ENCODE peak calls at places on chromosomes 4 and X, in eight cellular contexts. One of them, this sample, is unnamed.

GRCh38 chr4:16931906-16932305 is 33.5 kb upstream of the LDB2 start:
- DNase-seq in SHP77: no peak
- DNase-seq in hepatic stellate cell: peak
- DNase-seq in kidney: no peak
- DNase-seq in fibroblast of the aortic adventitia: peak
- DNase-seq in activated gamma-delta T cell treated with anti-CD3 and anti-CD28 coated beads, Interleukin-2, amount 50 U/mL, for 16 hours: no peak
- DNase-seq in RCC 7860: no peak
- DNase-seq in naive B cell: no peak
- DNase-seq in this sample: no peak

GRCh38 chr4:74111990-74112389 is 13.0 kb upstream of the CXCL2 start:
- DNase-seq in naive B cell: no peak
- DNase-seq in activated gamma-delta T cell treated with anti-CD3 and anti-CD28 coated beads, Interleukin-2, amount 50 U/mL, for 16 hours: no peak
- DNase-seq in fibroblast of the aortic adventitia: peak
- DNase-seq in RCC 7860: peak
- DNase-seq in kidney: peak
- DNase-seq in SHP77: no peak
- DNase-seq in hepatic stellate cell: no peak
- DNase-seq in this sample: no peak

GRCh38 chr4:185004562-185005208 is 13.6 kb upstream of the HELT start:
- DNase-seq in fibroblast of the aortic adventitia: no peak
- DNase-seq in SHP77: no peak
- DNase-seq in kidney: peak
- DNase-seq in activated gamma-delta T cell treated with anti-CD3 and anti-CD28 coated beads, Interleukin-2, amount 50 U/mL, for 16 hours: no peak
- DNase-seq in naive B cell: no peak
- DNase-seq in hepatic stellate cell: no peak
- DNase-seq in RCC 7860: no peak
- DNase-seq in this sample: no peak

GRCh38 chrX:23699636-23700194 is 32.4 kb downstream of the PRDX4 start:
- DNase-seq in naive B cell: peak
- DNase-seq in activated gamma-delta T cell treated with anti-CD3 and anti-CD28 coated beads, Interleukin-2, amount 50 U/mL, for 16 hours: peak
- DNase-seq in SHP77: no peak
- DNase-seq in kidney: no peak
- DNase-seq in RCC 7860: no peak
- DNase-seq in fibroblast of the aortic adventitia: peak
- DNase-seq in hepatic stellate cell: peak
- DNase-seq in this sample: no peak

GRCh38 chr4:31918891-31919290 is 1198.7 kb downstream of the PCDH7 start:
- DNase-seq in kidney: no peak
- DNase-seq in fibroblast of the aortic adventitia: peak
- DNase-seq in SHP77: no peak
- DNase-seq in RCC 7860: peak
- DNase-seq in hepatic stellate cell: no peak
- DNase-seq in activated gamma-delta T cell treated with anti-CD3 and anti-CD28 coated beads, Interleukin-2, amount 50 U/mL, for 16 hours: no peak
- DNase-seq in naive B cell: no peak
- DNase-seq in this sample: no peak

GRCh38 chr4:52788806-52789205 is 37.6 kb upstream of the ERVMER34-1 start:
- DNase-seq in activated gamma-delta T cell treated with anti-CD3 and anti-CD28 coated beads, Interleukin-2, amount 50 U/mL, for 16 hours: no peak
- DNase-seq in SHP77: no peak
- DNase-seq in kidney: no peak
- DNase-seq in naive B cell: no peak
- DNase-seq in RCC 7860: no peak
- DNase-seq in hepatic stellate cell: no peak
- DNase-seq in fibroblast of the aortic adventitia: no peak
- DNase-seq in this sample: no peak

GRCh38 chrX:11209798-11210197 is 83.4 kb upstream of the AMELX start:
- DNase-seq in RCC 7860: no peak
- DNase-seq in naive B cell: no peak
- DNase-seq in kidney: no peak
- DNase-seq in activated gamma-delta T cell treated with anti-CD3 and anti-CD28 coated beads, Interleukin-2, amount 50 U/mL, for 16 hours: no peak
- DNase-seq in SHP77: no peak
- DNase-seq in fibroblast of the aortic adventitia: peak
- DNase-seq in hepatic stellate cell: no peak
- DNase-seq in this sample: no peak

GRCh38 chr4:961651-962230 is 11.6 kb downstream of the DGKQ start:
- DNase-seq in kidney: peak
- DNase-seq in activated gamma-delta T cell treated with anti-CD3 and anti-CD28 coated beads, Interleukin-2, amount 50 U/mL, for 16 hours: no peak
- DNase-seq in hepatic stellate cell: no peak
- DNase-seq in fibroblast of the aortic adventitia: no peak
- DNase-seq in RCC 7860: no peak
- DNase-seq in SHP77: no peak
- DNase-seq in naive B cell: no peak
- DNase-seq in this sample: no peak

GRCh38 chrX:24190500-24191156 is 41.1 kb downstream of the ZFX start:
- DNase-seq in RCC 7860: no peak
- DNase-seq in hepatic stellate cell: no peak
- DNase-seq in naive B cell: no peak
- DNase-seq in fibroblast of the aortic adventitia: peak
- DNase-seq in activated gamma-delta T cell treated with anti-CD3 and anti-CD28 coated beads, Interleukin-2, amount 50 U/mL, for 16 hours: no peak
- DNase-seq in SHP77: no peak
- DNase-seq in kidney: no peak
- DNase-seq in this sample: no peak

GRCh38 chr4:1252928-1253492 is 4.1 kb upstream of the CTBP1 start:
- DNase-seq in activated gamma-delta T cell treated with anti-CD3 and anti-CD28 coated beads, Interleukin-2, amount 50 U/mL, for 16 hours: no peak
- DNase-seq in hepatic stellate cell: no peak
- DNase-seq in kidney: no peak
- DNase-seq in RCC 7860: no peak
- DNase-seq in SHP77: no peak
- DNase-seq in fibroblast of the aortic adventitia: no peak
- DNase-seq in naive B cell: no peak
- DNase-seq in this sample: no peak

GRCh38 chr4:53459548-53459947 is 82.1 kb downstream of the FIP1L1 start:
- DNase-seq in kidney: no peak
- DNase-seq in SHP77: peak
- DNase-seq in RCC 7860: peak
- DNase-seq in naive B cell: no peak
- DNase-seq in hepatic stellate cell: peak
- DNase-seq in fibroblast of the aortic adventitia: peak
- DNase-seq in activated gamma-delta T cell treated with anti-CD3 and anti-CD28 coated beads, Interleukin-2, amount 50 U/mL, for 16 hours: no peak
- DNase-seq in this sample: no peak

GRCh38 chrX:107935664-107936433 is 46.3 kb downstream of the TEX13B start:
- DNase-seq in activated gamma-delta T cell treated with anti-CD3 and anti-CD28 coated beads, Interleukin-2, amount 50 U/mL, for 16 hours: no peak
- DNase-seq in fibroblast of the aortic adventitia: no peak
- DNase-seq in naive B cell: no peak
- DNase-seq in RCC 7860: peak
- DNase-seq in hepatic stellate cell: no peak
- DNase-seq in SHP77: no peak
- DNase-seq in kidney: peak
- DNase-seq in this sample: no peak

GRCh38 chr4:45100936-45101818 is 374.8 kb upstream of the GNPDA2 start:
- DNase-seq in activated gamma-delta T cell treated with anti-CD3 and anti-CD28 coated beads, Interleukin-2, amount 50 U/mL, for 16 hours: no peak
- DNase-seq in naive B cell: no peak
- DNase-seq in kidney: no peak
- DNase-seq in hepatic stellate cell: no peak
- DNase-seq in SHP77: no peak
- DNase-seq in RCC 7860: no peak
- DNase-seq in fibroblast of the aortic adventitia: no peak
- DNase-seq in this sample: no peak

GRCh38 chr4:4658051-4658450 is 116.2 kb upstream of the STX18 start:
- DNase-seq in SHP77: no peak
- DNase-seq in hepatic stellate cell: no peak
- DNase-seq in fibroblast of the aortic adventitia: no peak
- DNase-seq in kidney: no peak
- DNase-seq in RCC 7860: no peak
- DNase-seq in naive B cell: no peak
- DNase-seq in activated gamma-delta T cell treated with anti-CD3 and anti-CD28 coated beads, Interleukin-2, amount 50 U/mL, for 16 hours: no peak
- DNase-seq in this sample: no peak

GRCh38 chrX:80513620-80514019 is 93.4 kb downstream of the TENT5D start:
- DNase-seq in activated gamma-delta T cell treated with anti-CD3 and anti-CD28 coated beads, Interleukin-2, amount 50 U/mL, for 16 hours: no peak
- DNase-seq in naive B cell: no peak
- DNase-seq in kidney: no peak
- DNase-seq in fibroblast of the aortic adventitia: no peak
- DNase-seq in RCC 7860: no peak
- DNase-seq in SHP77: no peak
- DNase-seq in hepatic stellate cell: no peak
- DNase-seq in this sample: no peak

GRCh38 chr4:153082322-153083301 is 121.6 kb upstream of the TRIM2 start:
- DNase-seq in naive B cell: peak
- DNase-seq in fibroblast of the aortic adventitia: no peak
- DNase-seq in hepatic stellate cell: no peak
- DNase-seq in RCC 7860: no peak
- DNase-seq in SHP77: no peak
- DNase-seq in activated gamma-delta T cell treated with anti-CD3 and anti-CD28 coated beads, Interleukin-2, amount 50 U/mL, for 16 hours: no peak
- DNase-seq in kidney: no peak
- DNase-seq in this sample: no peak

GRCh38 chr4:85717366-85717765 is 242.4 kb downstream of the ARHGAP24 start:
- DNase-seq in activated gamma-delta T cell treated with anti-CD3 and anti-CD28 coated beads, Interleukin-2, amount 50 U/mL, for 16 hours: no peak
- DNase-seq in fibroblast of the aortic adventitia: peak
- DNase-seq in kidney: no peak
- DNase-seq in naive B cell: no peak
- DNase-seq in SHP77: no peak
- DNase-seq in RCC 7860: no peak
- DNase-seq in hepatic stellate cell: no peak
- DNase-seq in this sample: no peak

GRCh38 chrX:37659047-37659446 is 26.5 kb upstream of the XK start:
- DNase-seq in SHP77: no peak
- DNase-seq in activated gamma-delta T cell treated with anti-CD3 and anti-CD28 coated beads, Interleukin-2, amount 50 U/mL, for 16 hours: no peak
- DNase-seq in RCC 7860: no peak
- DNase-seq in kidney: no peak
- DNase-seq in naive B cell: no peak
- DNase-seq in hepatic stellate cell: no peak
- DNase-seq in fibroblast of the aortic adventitia: no peak
- DNase-seq in this sample: no peak

GRCh38 chr4:114217150-114217817 is 237.8 kb upstream of the ARSJ start:
- DNase-seq in kidney: peak
- DNase-seq in hepatic stellate cell: no peak
- DNase-seq in activated gamma-delta T cell treated with anti-CD3 and anti-CD28 coated beads, Interleukin-2, amount 50 U/mL, for 16 hours: no peak
- DNase-seq in naive B cell: no peak
- DNase-seq in SHP77: peak
- DNase-seq in fibroblast of the aortic adventitia: no peak
- DNase-seq in RCC 7860: no peak
- DNase-seq in this sample: no peak

GRCh38 chrX:19708683-19709082 is 178.7 kb downstream of the SH3KBP1 start:
- DNase-seq in RCC 7860: no peak
- DNase-seq in kidney: no peak
- DNase-seq in activated gamma-delta T cell treated with anti-CD3 and anti-CD28 coated beads, Interleukin-2, amount 50 U/mL, for 16 hours: no peak
- DNase-seq in naive B cell: no peak
- DNase-seq in fibroblast of the aortic adventitia: no peak
- DNase-seq in hepatic stellate cell: no peak
- DNase-seq in SHP77: no peak
- DNase-seq in this sample: no peak

GRCh38 chr4:146916479-146917076 is 29.1 kb downstream of the TTC29 start:
- DNase-seq in naive B cell: no peak
- DNase-seq in fibroblast of the aortic adventitia: peak
- DNase-seq in kidney: no peak
- DNase-seq in activated gamma-delta T cell treated with anti-CD3 and anti-CD28 coated beads, Interleukin-2, amount 50 U/mL, for 16 hours: no peak
- DNase-seq in RCC 7860: no peak
- DNase-seq in SHP77: peak
- DNase-seq in hepatic stellate cell: peak
- DNase-seq in this sample: no peak

GRCh38 chrX:145292208-145292607 is 44.9 kb downstream of the SPANXN1 start:
- DNase-seq in RCC 7860: peak
- DNase-seq in SHP77: no peak
- DNase-seq in fibroblast of the aortic adventitia: no peak
- DNase-seq in naive B cell: no peak
- DNase-seq in hepatic stellate cell: no peak
- DNase-seq in activated gamma-delta T cell treated with anti-CD3 and anti-CD28 coated beads, Interleukin-2, amount 50 U/mL, for 16 hours: no peak
- DNase-seq in kidney: no peak
- DNase-seq in this sample: no peak

GRCh38 chr4:69497081-69497480 is 1.4 kb upstream of the UGT2B4 start:
- DNase-seq in activated gamma-delta T cell treated with anti-CD3 and anti-CD28 coated beads, Interleukin-2, amount 50 U/mL, for 16 hours: no peak
- DNase-seq in hepatic stellate cell: no peak
- DNase-seq in fibroblast of the aortic adventitia: peak
- DNase-seq in SHP77: no peak
- DNase-seq in kidney: no peak
- DNase-seq in naive B cell: no peak
- DNase-seq in RCC 7860: peak
- DNase-seq in this sample: no peak

GRCh38 chrX:72545990-72546389 is 26.7 kb downstream of the HDAC8 start:
- DNase-seq in naive B cell: no peak
- DNase-seq in activated gamma-delta T cell treated with anti-CD3 and anti-CD28 coated beads, Interleukin-2, amount 50 U/mL, for 16 hours: no peak
- DNase-seq in fibroblast of the aortic adventitia: no peak
- DNase-seq in SHP77: peak
- DNase-seq in RCC 7860: no peak
- DNase-seq in hepatic stellate cell: no peak
- DNase-seq in kidney: no peak
- DNase-seq in this sample: no peak

GRCh38 chr4:113181289-113182007 is 132.0 kb downstream of the ANK2 start:
- DNase-seq in SHP77: peak
- DNase-seq in fibroblast of the aortic adventitia: no peak
- DNase-seq in RCC 7860: no peak
- DNase-seq in naive B cell: no peak
- DNase-seq in activated gamma-delta T cell treated with anti-CD3 and anti-CD28 coated beads, Interleukin-2, amount 50 U/mL, for 16 hours: no peak
- DNase-seq in kidney: no peak
- DNase-seq in hepatic stellate cell: no peak
- DNase-seq in this sample: no peak

GRCh38 chr4:111128327-111128726 is 505.4 kb upstream of the PITX2 start:
- DNase-seq in activated gamma-delta T cell treated with anti-CD3 and anti-CD28 coated beads, Interleukin-2, amount 50 U/mL, for 16 hours: no peak
- DNase-seq in RCC 7860: no peak
- DNase-seq in fibroblast of the aortic adventitia: peak
- DNase-seq in hepatic stellate cell: no peak
- DNase-seq in kidney: no peak
- DNase-seq in naive B cell: no peak
- DNase-seq in SHP77: no peak
- DNase-seq in this sample: no peak

GRCh38 chr4:165190591-165191212 is 16.7 kb upstream of the KLHL2 start:
- DNase-seq in RCC 7860: no peak
- DNase-seq in SHP77: no peak
- DNase-seq in fibroblast of the aortic adventitia: peak
- DNase-seq in naive B cell: no peak
- DNase-seq in hepatic stellate cell: no peak
- DNase-seq in kidney: no peak
- DNase-seq in activated gamma-delta T cell treated with anti-CD3 and anti-CD28 coated beads, Interleukin-2, amount 50 U/mL, for 16 hours: no peak
- DNase-seq in this sample: no peak

GRCh38 chrX:97672138-97672537 is 788.4 kb downstream of the RPA4 start:
- DNase-seq in naive B cell: no peak
- DNase-seq in kidney: no peak
- DNase-seq in SHP77: no peak
- DNase-seq in activated gamma-delta T cell treated with anti-CD3 and anti-CD28 coated beads, Interleukin-2, amount 50 U/mL, for 16 hours: no peak
- DNase-seq in RCC 7860: no peak
- DNase-seq in hepatic stellate cell: no peak
- DNase-seq in fibroblast of the aortic adventitia: no peak
- DNase-seq in this sample: no peak

GRCh38 chr4:2848449-2848848 is 4.8 kb downstream of the ADD1 start:
- DNase-seq in RCC 7860: no peak
- DNase-seq in kidney: no peak
- DNase-seq in hepatic stellate cell: no peak
- DNase-seq in activated gamma-delta T cell treated with anti-CD3 and anti-CD28 coated beads, Interleukin-2, amount 50 U/mL, for 16 hours: no peak
- DNase-seq in naive B cell: no peak
- DNase-seq in fibroblast of the aortic adventitia: peak
- DNase-seq in SHP77: no peak
- DNase-seq in this sample: no peak

GRCh38 chr4:87669373-87669772 is 19.3 kb downstream of the DMP1 start:
- DNase-seq in SHP77: no peak
- DNase-seq in kidney: no peak
- DNase-seq in fibroblast of the aortic adventitia: no peak
- DNase-seq in RCC 7860: no peak
- DNase-seq in activated gamma-delta T cell treated with anti-CD3 and anti-CD28 coated beads, Interleukin-2, amount 50 U/mL, for 16 hours: no peak
- DNase-seq in hepatic stellate cell: no peak
- DNase-seq in naive B cell: no peak
- DNase-seq in this sample: no peak

GRCh38 chr4:3851881-3852280 is 85.7 kb downstream of the ADRA2C start:
- DNase-seq in fibroblast of the aortic adventitia: no peak
- DNase-seq in naive B cell: no peak
- DNase-seq in RCC 7860: no peak
- DNase-seq in hepatic stellate cell: no peak
- DNase-seq in SHP77: no peak
- DNase-seq in activated gamma-delta T cell treated with anti-CD3 and anti-CD28 coated beads, Interleukin-2, amount 50 U/mL, for 16 hours: no peak
- DNase-seq in kidney: no peak
- DNase-seq in this sample: no peak

GRCh38 chr4:8200302-8200975 is 1.3 kb downstream of the SH3TC1 start:
- DNase-seq in RCC 7860: no peak
- DNase-seq in SHP77: no peak
- DNase-seq in hepatic stellate cell: peak
- DNase-seq in fibroblast of the aortic adventitia: no peak
- DNase-seq in naive B cell: peak
- DNase-seq in kidney: peak
- DNase-seq in activated gamma-delta T cell treated with anti-CD3 and anti-CD28 coated beads, Interleukin-2, amount 50 U/mL, for 16 hours: no peak
- DNase-seq in this sample: no peak